ENCODE peak calls at places on chromosomes 3 and 15, in four cellular contexts. L, G, V and J are unnamed samples.

GRCh38 chr3:69090021-69090420 is 5.3 kb downstream of the ARL6IP5 start:
- DNase-seq in L (peak), V (no peak), G (no peak), J (no peak)

GRCh38 chr3:50603261-50604109 is 8.1 kb downstream of the CISH start:
- DNase-seq in L (no peak), V (no peak), G (no peak), J (no peak)

GRCh38 chr3:112038863-112039262 is 4.3 kb downstream of the TMPRSS7 start:
- DNase-seq in G (no peak), L (peak), V (no peak), J (no peak)

GRCh38 chr3:23594897-23595670 is 210.7 kb upstream of the UBE2E1 start:
- DNase-seq in V (no peak), G (no peak), L (peak), J (no peak)

GRCh38 chr3:129824926-129825541 is 68.5 kb downstream of the TMCC1 start:
- DNase-seq in G (peak), L (peak), V (no peak), J (peak)

GRCh38 chr3:153284282-153284938 is 122.4 kb downstream of the RAP2B start:
- DNase-seq in L (peak), G (peak), V (no peak), J (peak)

GRCh38 chr3:156873906-156874305 is 47.8 kb downstream of the LEKR1 start:
- DNase-seq in V (no peak), G (no peak), L (no peak), J (no peak)

GRCh38 chr3:132354916-132355702 is 37.9 kb downstream of the ACP3 start:
- DNase-seq in L (no peak), V (no peak), G (no peak), J (no peak)

GRCh38 chr3:128277378-128278049 is 124.2 kb downstream of the EEFSEC start:
- DNase-seq in G (no peak), L (no peak), V (no peak), J (no peak)

GRCh38 chr3:5754602-5755001 is 567.1 kb downstream of the EDEM1 start:
- DNase-seq in G (no peak), L (no peak), V (no peak), J (no peak)

GRCh38 chr3:28050895-28051294 is 190.5 kb upstream of the CMC1 start:
- DNase-seq in V (no peak), L (peak), G (peak), J (no peak)

GRCh38 chr3:153315781-153316180 is 153.8 kb downstream of the RAP2B start:
- DNase-seq in G (no peak), V (no peak), L (no peak), J (no peak)

GRCh38 chr15:72445426-72445825 is 28.7 kb upstream of the ARIH1 start:
- DNase-seq in G (no peak), L (peak), V (no peak), J (no peak)

GRCh38 chr15:63833246-63833696 is 477 bp downstream of the HERC1 start:
- DNase-seq in V (peak), G (peak), L (peak), J (peak)

GRCh38 chr15:56320861-56321260 is 44.4 kb upstream of the TEX9 start:
- DNase-seq in L (no peak), V (no peak), G (no peak), J (no peak)

GRCh38 chr3:14555835-14556234 is 15.7 kb upstream of the GRIP2 start:
- DNase-seq in V (no peak), G (peak), L (no peak), J (peak)

GRCh38 chr15:50685976-50686467 is 575 bp downstream of the TRPM7 start:
- DNase-seq in V (peak), L (peak), G (peak), J (peak)

GRCh38 chr3:168071535-168071934 is 24.2 kb downstream of the GOLIM4 start:
- DNase-seq in G (no peak), L (peak), V (no peak), J (no peak)

GRCh38 chr15:97545799-97546198 is 414.7 kb upstream of the ARRDC4 start:
- DNase-seq in V (no peak), G (no peak), L (no peak), J (no peak)

GRCh38 chr15:41417418-41417811 is 520 bp downstream of the RTF1 start:
- DNase-seq in V (no peak), L (peak), G (peak), J (peak)

GRCh38 chr3:173111321-173111720 is 29.7 kb downstream of the SPATA16 start:
- DNase-seq in G (no peak), V (no peak), L (no peak), J (no peak)

GRCh38 chr3:17081520-17081919 is 196.8 kb downstream of the PLCL2 start:
- DNase-seq in G (no peak), V (no peak), L (no peak), J (no peak)

GRCh38 chr15:73899197-73900128 is 26.1 kb downstream of the TBC1D21 start:
- DNase-seq in G (no peak), L (peak), V (no peak), J (no peak)

GRCh38 chr15:45637552-45638033 is 2.8 kb downstream of the SQOR start:
- DNase-seq in L (peak), V (peak), G (peak), J (peak)

GRCh38 chr3:112811150-112811884 is 35.3 kb downstream of the CD200R1L start:
- DNase-seq in G (peak), L (peak), V (no peak), J (no peak)

GRCh38 chr3:56980798-56981390 is 79.6 kb upstream of the SPATA12 start:
- DNase-seq in L (peak), G (peak), V (no peak), J (peak)

GRCh38 chr15:76337739-76338554 is 1.4 kb downstream of the ISL2 start:
- DNase-seq in G (no peak), V (no peak), L (no peak), J (no peak)
- H3K27ac ChIP-seq in G (peak), V (no peak), L (no peak), J (no peak)

GRCh38 chr15:99562238-99562637 is 3.5 kb upstream of the MEF2A start:
- DNase-seq in V (no peak), G (no peak), L (no peak), J (no peak)

GRCh38 chr15:99565031-99565280 is 828 bp upstream of the MEF2A start:
- DNase-seq in G (no peak), V (no peak), L (no peak), J (no peak)

GRCh38 chr15:99565281-99566156 is at the start of gene MEF2A:
- DNase-seq in L (peak), G (peak), V (peak), J (peak)

GRCh38 chr15:99566157-99566900 is 545 bp downstream of the MEF2A start:
- DNase-seq in G (peak), L (no peak), V (no peak), J (peak)

GRCh38 chr15:99564221-99565030 is 1.4 kb upstream of the MEF2A start:
- DNase-seq in G (peak), V (no peak), L (peak), J (peak)
- TF ChIP-seq CTCF in G (no peak), V (no peak), L (no peak), J (no peak)

DNA sequence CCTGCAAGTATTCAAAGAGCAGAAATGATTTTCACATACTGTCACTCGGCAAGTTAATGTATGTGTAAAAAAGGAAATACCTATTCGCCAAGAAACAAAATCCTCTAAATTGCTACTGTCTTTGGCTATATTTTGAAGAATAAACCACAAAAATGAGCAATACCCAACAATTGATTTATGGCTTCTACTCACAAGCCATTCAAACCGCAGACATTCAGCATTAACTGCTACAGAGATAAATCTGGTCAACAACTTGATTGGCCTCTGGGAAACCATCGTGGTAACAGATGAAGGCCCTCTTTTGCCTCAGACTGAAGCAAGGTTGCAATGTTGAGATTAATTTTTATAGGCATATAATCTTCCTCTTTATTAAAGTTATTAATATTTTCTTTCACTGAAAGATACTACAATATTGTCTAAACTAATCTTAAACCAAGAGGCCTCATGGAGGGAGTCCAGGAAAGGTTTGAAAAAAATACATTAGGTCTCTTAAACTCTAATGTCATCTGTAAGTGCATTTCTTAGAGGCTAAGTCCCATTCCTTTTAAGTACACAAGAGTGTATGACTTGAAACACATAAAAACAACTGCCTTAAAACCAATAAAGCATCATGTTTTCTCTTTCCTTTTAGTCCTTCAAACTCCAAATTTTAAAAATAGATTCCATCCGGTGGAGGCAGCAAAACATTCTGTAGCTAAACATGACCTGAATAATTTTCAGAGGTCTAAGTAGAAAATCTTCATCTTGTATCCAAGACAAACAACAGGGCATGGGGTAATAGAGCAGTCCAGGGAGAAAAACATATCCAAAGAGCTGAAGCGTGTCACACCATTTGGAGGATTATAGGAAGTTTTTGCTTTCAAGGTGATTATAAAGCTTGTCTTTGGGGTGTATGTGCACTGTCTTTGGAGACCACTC is 162.4 kb upstream of the TGFBR2 start:
- DNase-seq in V (no peak), G (no peak), L (no peak), J (no peak)
- H3K27ac ChIP-seq in V (no peak), G (no peak), L (no peak), J (no peak)

DNA sequence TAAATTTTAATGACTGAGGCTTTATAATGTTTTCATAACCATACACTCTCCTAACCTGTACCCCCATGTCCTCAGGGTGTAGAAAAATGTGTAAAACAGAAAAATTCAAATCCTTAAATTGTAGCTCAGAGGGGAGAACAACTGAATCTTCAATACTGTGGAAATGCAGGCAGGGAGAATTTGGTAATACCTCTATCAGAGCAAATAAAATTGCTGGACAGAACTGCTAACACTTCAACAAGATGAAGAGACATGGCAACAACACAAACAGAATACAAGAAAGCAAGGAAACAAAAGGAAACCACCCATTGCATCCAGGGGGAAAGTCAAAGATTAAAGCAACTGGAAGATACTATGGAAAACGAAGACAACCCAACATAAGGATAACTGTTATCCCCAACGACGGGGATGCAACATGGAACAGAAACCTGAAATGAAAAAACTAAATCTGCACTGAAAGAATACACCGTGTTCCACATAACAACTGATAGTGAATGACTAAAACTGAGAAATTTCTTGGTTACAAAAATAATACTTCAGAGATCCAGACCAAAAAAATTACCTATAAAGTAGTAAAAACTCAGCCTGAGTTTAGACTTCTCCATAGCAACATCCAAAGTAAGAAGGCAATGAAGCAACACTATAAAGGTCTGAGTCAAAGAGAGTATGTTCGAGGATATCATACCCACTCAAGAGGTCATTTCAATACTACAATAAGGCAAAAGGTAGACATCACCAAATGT is 48.5 kb downstream of the HACD2 start:
- DNase-seq in G (no peak), V (no peak), L (no peak), J (no peak)
- TF ChIP-seq CTCF in G (no peak), V (no peak), L (no peak), J (no peak)

GRCh38 chr3:195096484-195097330 is 174.3 kb downstream of the XXYLT1 start:
- DNase-seq in L (no peak), G (no peak), V (no peak), J (peak)
- H3K27ac ChIP-seq in L (no peak), G (no peak), V (no peak), J (no peak)

GRCh38 chr15:101254157-101255065 is 2.6 kb upstream of the CHSY1 start:
- DNase-seq in G (no peak), V (no peak), L (no peak), J (no peak)

GRCh38 chr15:101255615-101256350 is 3.9 kb upstream of the CHSY1 start:
- DNase-seq in L (peak), G (peak), V (no peak), J (peak)

GRCh38 chr15:101258238-101259144 is 6.6 kb upstream of the CHSY1 start:
- DNase-seq in G (peak), V (no peak), L (peak), J (peak)

GRCh38 chr15:101255066-101255415 is 3.2 kb upstream of the CHSY1 start:
- DNase-seq in G (no peak), L (no peak), V (no peak), J (no peak)

DNA sequence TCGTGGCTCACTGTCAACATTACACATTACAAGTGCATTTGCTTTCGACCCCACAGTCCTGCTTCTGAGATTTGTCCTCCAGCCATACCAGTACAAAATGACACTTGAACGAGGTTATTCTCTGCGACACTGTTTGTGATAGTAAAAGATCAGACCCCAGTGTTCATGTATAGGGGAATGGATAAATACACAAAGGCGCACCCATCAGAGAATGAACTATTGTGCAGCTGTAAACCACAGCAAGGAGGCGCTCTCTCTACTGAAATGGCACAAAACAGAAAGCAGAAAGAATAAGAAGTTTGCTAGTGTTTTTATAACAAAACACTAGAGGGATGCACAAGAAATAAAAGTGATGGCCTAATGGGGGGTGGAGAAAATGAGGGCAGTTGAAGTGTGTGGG is 4.9 kb upstream of the CHSY1 start:
- DNase-seq in G (no peak), L (no peak), V (no peak), J (no peak)
- TF ChIP-seq CTCF in G (peak), L (peak), V (no peak), J (no peak)

GRCh38 chr3:149781216-149781615 is 11.1 kb downstream of the ANKUB1 start:
- DNase-seq in L (no peak), G (no peak), V (no peak), J (no peak)
- H3K27ac ChIP-seq in L (no peak), G (no peak), V (no peak), J (no peak)